ENCODE peak calls at places on chromosome 19, in seven cellular contexts. D is PC-9, K is tibial artery, M is body of pancreas, Q is lung, A is lower lobe of right lung, W is fibroblast of lung. L is an unnamed sample.

GRCh38 chr19:49152218-49152550 is 3.0 kb downstream of the HRC start:
- DNase-seq in D (no peak), K (no peak), M (no peak), Q (no peak), A (no peak), W (no peak), L (no peak)

GRCh38 chr19:32566246-32566830 is 14.7 kb upstream of the PDCD5 start:
- DNase-seq in D (no peak), K (no peak), M (no peak), Q (no peak), A (no peak), W (no peak), L (no peak)

GRCh38 chr19:53991224-53992113 is at the start of gene CACNG6:
- DNase-seq in D (peak; percentile 72), K (no peak), M (no peak), Q (peak; percentile 33), A (peak; percentile 52), W (peak; percentile 24), L (no peak)

GRCh38 chr19:36215276-36216171 is 618 bp downstream of the ZNF146 start:
- DNase-seq in D (no peak), K (no peak), M (no peak), Q (no peak), A (no peak), W (peak; percentile 57), L (no peak)

GRCh38 chr19:40798997-40799557 is at the start of gene EGLN2:
- DNase-seq in D (no peak), K (no peak), M (no peak), Q (no peak), A (no peak), W (no peak), L (no peak)

GRCh38 chr19:33064117-33064777 is 441 bp downstream of the RHPN2 start:
- DNase-seq in D (no peak), K (no peak), M (peak; percentile 61), Q (peak; percentile 50), A (peak; percentile 73), W (peak; percentile 7), L (no peak)

GRCh38 chr19:45824041-45824471 is 8.9 kb upstream of the RSPH6A start:
- DNase-seq in D (no peak), K (no peak), M (peak; percentile 43), Q (no peak), A (no peak), W (peak; percentile 54), L (no peak)

GRCh38 chr19:47445937-47446402 is 25.7 kb downstream of the SLC8A2 start:
- DNase-seq in D (no peak), K (no peak), M (peak; percentile 62), Q (peak; percentile 42), A (peak; percentile 62), W (no peak), L (no peak)

GRCh38 chr19:46660008-46660517 is 919 bp downstream of the DACT3 start:
- DNase-seq in D (no peak), K (no peak), M (no peak), Q (no peak), A (no peak), W (no peak), L (no peak)

GRCh38 chr19:15184776-15185175 is 16.0 kb downstream of the NOTCH3 start:
- DNase-seq in D (no peak), K (no peak), M (no peak), Q (no peak), A (no peak), W (no peak), L (no peak)

GRCh38 chr19:48391100-48392005 is at the start of gene KDELR1:
- DNase-seq in D (no peak), K (peak; percentile 64), M (peak; percentile 72), Q (peak; percentile 64), A (peak; percentile 76), W (peak; percentile 56), L (no peak)

GRCh38 chr19:30326076-30326710 is 46.0 kb upstream of the ZNF536 start:
- DNase-seq in D (no peak), K (no peak), M (no peak), Q (no peak), A (no peak), W (no peak), L (no peak)

GRCh38 chr19:46350029-46350757 is 3.3 kb downstream of the PPP5C start:
- DNase-seq in D (no peak), K (no peak), M (no peak), Q (no peak), A (no peak), W (no peak), L (no peak)

GRCh38 chr19:5958074-5958850 is 19.7 kb downstream of the RANBP3 start:
- DNase-seq in D (no peak), K (no peak), M (no peak), Q (no peak), A (no peak), W (no peak), L (no peak)

GRCh38 chr19:48551437-48552302 is at the start of gene SULT2B1:
- DNase-seq in D (peak; percentile 79), K (no peak), M (peak; percentile 76), Q (peak; percentile 54), A (peak; percentile 80), W (no peak), L (no peak)

GRCh38 chr19:769610-770009 is 18.7 kb downstream of the MISP start:
- DNase-seq in D (no peak), K (no peak), M (no peak), Q (no peak), A (no peak), W (no peak), L (no peak)

GRCh38 chr19:32318884-32319520 is 26.4 kb upstream of the ZNF507 start:
- DNase-seq in D (no peak), K (no peak), M (no peak), Q (no peak), A (no peak), W (no peak), L (no peak)

GRCh38 chr19:12804051-12804450 is 2.2 kb downstream of the THSD8 start:
- DNase-seq in D (no peak), K (no peak), M (no peak), Q (no peak), A (no peak), W (no peak), L (no peak)

GRCh38 chr19:47419037-47419783 is at the start of gene MEIS3:
- DNase-seq in D (no peak), K (no peak), M (no peak), Q (no peak), A (no peak), W (no peak), L (no peak)

GRCh38 chr19:17455711-17456123 is 5.0 kb downstream of the NXNL1 start:
- DNase-seq in D (no peak), K (no peak), M (no peak), Q (no peak), A (no peak), W (no peak), L (no peak)

GRCh38 chr19:53432088-53432661 is 391 bp downstream of the ZNF761 start:
- DNase-seq in D (no peak), K (no peak), M (peak; percentile 13), Q (peak; percentile 33), A (peak; percentile 54), W (peak; percentile 6), L (no peak)

GRCh38 chr19:1264801-1265610 is 4.1 kb upstream of the CIRBP start:
- DNase-seq in D (peak; percentile 83), K (peak; percentile 80), M (peak; percentile 76), Q (peak; percentile 78), A (peak; percentile 70), W (peak; percentile 87), L (no peak)

GRCh38 chr19:10001899-10002298 is 8.4 kb downstream of the COL5A3 start:
- DNase-seq in D (no peak), K (no peak), M (peak; percentile 44), Q (no peak), A (no peak), W (no peak), L (no peak)

GRCh38 chr19:36160821-36161596 is 8.8 kb upstream of the COX7A1 start:
- DNase-seq in D (no peak), K (no peak), M (no peak), Q (no peak), A (no peak), W (no peak), L (no peak)

GRCh38 chr19:372306-372890 is 27.8 kb upstream of the MIER2 start:
- DNase-seq in D (no peak), K (no peak), M (peak; percentile 26), Q (no peak), A (no peak), W (peak; percentile 78), L (no peak)

GRCh38 chr19:8666814-8667405 is 31.7 kb downstream of the ACTL9 start:
- DNase-seq in D (no peak), K (no peak), M (no peak), Q (no peak), A (no peak), W (no peak), L (no peak)

GRCh38 chr19:4662812-4663211 is 7.3 kb downstream of the MYDGF start:
- DNase-seq in D (no peak), K (no peak), M (no peak), Q (no peak), A (no peak), W (no peak), L (no peak)
- H3K36me3 ChIP-seq in D (no peaks in the 10 kb centered on the region), K (peaks cover 92% of the 10 kb centered on the region), M (peaks cover 41% of the 10 kb centered on the region), Q (peaks cover 65% of the 10 kb centered on the region), A (peaks cover 92% of the 10 kb centered on the region), W (peaks cover 29% of the 10 kb centered on the region), L (peaks cover 20% of the 10 kb centered on the region)

GRCh38 chr19:44111910-44112463 is 1.2 kb upstream of the ZNF225 start:
- DNase-seq in D (no peak), K (no peak), M (peak; percentile 9), Q (no peak), A (no peak), W (peak; percentile 94), L (no peak)
- H3K9me3 ChIP-seq in D (peaks cover 34% of the 10 kb centered on the region), K (peaks cover 50% of the 10 kb centered on the region), M (peaks cover 33% of the 10 kb centered on the region), Q (peaks cover 11% of the 10 kb centered on the region), A (peaks cover 48% of the 10 kb centered on the region), W (peaks cover 3% of the 10 kb centered on the region), L (peaks cover 18% of the 10 kb centered on the region)

GRCh38 chr19:4385291-4386037 is 14.9 kb downstream of the SH3GL1 start:
- DNase-seq in D (no peak), K (no peak), M (no peak), Q (no peak), A (no peak), W (peak; percentile 38), L (no peak)
- H3K36me3 ChIP-seq in D (no peaks in the 10 kb centered on the region), K (peaks cover 7% of the 10 kb centered on the region), M (no peaks in the 10 kb centered on the region), Q (peaks cover 9% of the 10 kb centered on the region), A (peaks cover 37% of the 10 kb centered on the region), W (peaks cover 7% of the 10 kb centered on the region), L (peaks cover 3% of the 10 kb centered on the region)

GRCh38 chr19:39307233-39307821 is 11.1 kb downstream of the IFNL1 start:
- DNase-seq in D (no peak), K (no peak), M (no peak), Q (peak; percentile 46), A (peak; percentile 64), W (no peak), L (no peak)

GRCh38 chr19:39310558-39311311 is 9.9 kb downstream of the LRFN1 start:
- DNase-seq in D (no peak), K (no peak), M (no peak), Q (no peak), A (no peak), W (no peak), L (no peak)

GRCh38 chr19:39306075-39306474 is 9.9 kb downstream of the IFNL1 start:
- DNase-seq in D (no peak), K (no peak), M (no peak), Q (no peak), A (no peak), W (no peak), L (no peak)

GRCh38 chr19:39307822-39308530 is 11.8 kb downstream of the IFNL1 start:
- DNase-seq in D (no peak), K (no peak), M (no peak), Q (no peak), A (no peak), W (no peak), L (no peak)

GRCh38 chr19:39308531-39309304 is 11.9 kb downstream of the LRFN1 start:
- DNase-seq in D (no peak), K (peak; percentile 0), M (no peak), Q (no peak), A (no peak), W (no peak), L (no peak)
- H3K9me3 ChIP-seq in D (no peaks in the 10 kb centered on the region), K (no peaks in the 10 kb centered on the region), M (no peaks in the 10 kb centered on the region), Q (no peaks in the 10 kb centered on the region), A (no peaks in the 10 kb centered on the region), W (no peaks in the 10 kb centered on the region), L (no peaks in the 10 kb centered on the region)

L was measured in SK-N-MC.